ENCODE peak calls at places on chromosomes 11 and 22, in seven cellular contexts. V, U, W, F, I, A and G are unnamed samples.

GRCh38 chr11:33000181-33000580 is 15.5 kb upstream of the DEPDC7 start:
- DNase-seq in F (no peak), I (no peak), A (peak), W (no peak), U (no peak), V (peak), G (peak)

GRCh38 chr11:9231848-9232177 is 33.3 kb downstream of the DENND5A start:
- DNase-seq in I (no peak), F (no peak), A (no peak), U (no peak), W (no peak), V (peak), G (peak)

GRCh38 chr22:30408388-30409101 is 11.7 kb downstream of the SEC14L2 start:
- DNase-seq in F (no peak), W (no peak), A (no peak), V (peak), U (no peak), I (no peak), G (peak)

GRCh38 chr11:118658372-118659313 is 20.8 kb downstream of the TREH start:
- DNase-seq in A (no peak), V (no peak), W (no peak), I (no peak), U (peak), F (peak), G (peak)

GRCh38 chr22:46797355-46797754 is 34.9 kb downstream of the TBC1D22A start:
- DNase-seq in U (no peak), V (peak), A (peak), W (no peak), F (peak), I (no peak), G (peak)

GRCh38 chr11:118216621-118217526 is 7.9 kb downstream of the JAML start:
- DNase-seq in V (no peak), I (no peak), A (no peak), F (no peak), W (no peak), U (no peak), G (no peak)

GRCh38 chr22:40628354-40629042 is 8.0 kb downstream of the MRTFA start:
- DNase-seq in F (no peak), W (no peak), I (no peak), U (no peak), A (no peak), V (peak), G (peak)

GRCh38 chr11:2655834-2656622 is 43.8 kb downstream of the KCNQ1OT1 start:
- DNase-seq in F (peak), W (no peak), V (peak), A (no peak), I (no peak), U (no peak), G (peak)

GRCh38 chr11:66106786-66107599 is 36.9 kb downstream of the PACS1 start:
- DNase-seq in U (no peak), W (no peak), A (peak), V (no peak), F (peak), I (no peak), G (no peak)

GRCh38 chr11:7220636-7221035 is 31.1 kb upstream of the SYT9 start:
- DNase-seq in I (no peak), A (no peak), U (no peak), F (no peak), V (no peak), W (no peak), G (no peak)

GRCh38 chr11:15289718-15290117 is 175.0 kb downstream of the INSC start:
- DNase-seq in V (no peak), U (no peak), F (no peak), A (no peak), I (no peak), W (no peak), G (no peak)

GRCh38 chr11:122126024-122126678 is 10.1 kb upstream of the BLID start:
- DNase-seq in F (no peak), A (no peak), W (no peak), I (no peak), V (no peak), U (no peak), G (no peak)

GRCh38 chr11:118876261-118876660 is 7.4 kb upstream of the CXCR5 start:
- DNase-seq in W (no peak), V (no peak), A (no peak), F (no peak), U (no peak), I (no peak), G (no peak)

GRCh38 chr11:131658952-131659351 is 288.5 kb downstream of the NTM start:
- DNase-seq in A (no peak), F (no peak), U (no peak), W (no peak), I (no peak), V (no peak), G (no peak)

GRCh38 chr11:662689-663274 is 25.7 kb downstream of the DRD4 start:
- DNase-seq in A (peak), F (peak), V (peak), I (peak), U (peak), W (no peak), G (peak)

GRCh38 chr11:95322546-95322945 is 91.5 kb upstream of the SESN3 start:
- DNase-seq in W (no peak), A (no peak), I (no peak), F (no peak), V (peak), U (no peak), G (no peak)

GRCh38 chr11:116473790-116474346 is 298.9 kb downstream of the BUD13 start:
- DNase-seq in I (no peak), A (no peak), F (no peak), V (no peak), U (peak), W (no peak), G (no peak)

GRCh38 chr11:128213461-128213860 is 373.9 kb downstream of the ETS1 start:
- DNase-seq in A (no peak), W (no peak), V (no peak), F (no peak), U (no peak), I (no peak), G (no peak)

GRCh38 chr22:23182289-23183106 is 2.2 kb downstream of the BCR start:
- DNase-seq in V (peak), W (no peak), A (peak), F (peak), I (no peak), U (no peak), G (peak)

GRCh38 chr22:30265851-30266444 is 703 bp downstream of the OSM start:
- DNase-seq in I (no peak), A (no peak), V (no peak), F (no peak), W (no peak), U (no peak), G (no peak)

GRCh38 chr11:84905411-84905810 is 721.7 kb downstream of the DLG2 start:
- DNase-seq in I (no peak), A (no peak), F (no peak), W (no peak), V (peak), U (no peak), G (no peak)

GRCh38 chr11:18748766-18749375 is 22.9 kb upstream of the IGSF22 start:
- DNase-seq in F (no peak), I (no peak), W (no peak), A (no peak), V (peak), U (no peak), G (peak)

GRCh38 chr11:123690490-123690889 is 36.1 kb upstream of the SCN3B start:
- DNase-seq in A (peak), I (no peak), V (peak), F (peak), U (no peak), W (no peak), G (no peak)

GRCh38 chr11:504053-504993 is 2.7 kb downstream of the RNH1 start:
- DNase-seq in W (no peak), V (no peak), U (no peak), F (no peak), I (no peak), A (no peak), G (no peak)

GRCh38 chr22:19859861-19860510 is 5.3 kb upstream of the GNB1L start:
- DNase-seq in F (no peak), U (no peak), A (no peak), I (no peak), V (no peak), W (no peak), G (no peak)

GRCh38 chr22:50074551-50075042 is 10.6 kb downstream of the MLC1 start:
- DNase-seq in F (peak), V (no peak), W (no peak), U (peak), A (no peak), I (no peak), G (no peak)

GRCh38 chr22:44816141-44816540 is 63.8 kb downstream of the ARHGAP8 start:
- DNase-seq in V (no peak), A (no peak), U (no peak), I (no peak), F (no peak), W (no peak), G (no peak)

GRCh38 chr11:23540101-23540561 is 679.9 kb upstream of the CCDC179 start:
- DNase-seq in V (peak), U (peak), I (peak), W (peak), F (peak), A (peak), G (peak)

GRCh38 chr22:48897959-48898358 is 929.7 kb downstream of the BRD1 start:
- DNase-seq in U (peak), A (no peak), V (no peak), I (no peak), F (no peak), W (no peak), G (no peak)

GRCh38 chr22:20400606-20401375 is 6.8 kb downstream of the ZNF74 start:
- DNase-seq in I (no peak), W (no peak), F (no peak), A (no peak), U (no peak), V (no peak), G (no peak)

GRCh38 chr22:45170001-45170466 is 6.3 kb downstream of the NUP50 start:
- DNase-seq in A (peak), F (peak), I (no peak), W (no peak), V (peak), U (no peak), G (no peak)

GRCh38 chr11:101583180-101584128 is at the start of gene TRPC6:
- DNase-seq in V (peak), W (no peak), I (peak), U (peak), F (peak), A (peak), G (peak)

GRCh38 chr11:356610-357009 is 12.7 kb upstream of the B4GALNT4 start:
- DNase-seq in I (no peak), A (no peak), U (no peak), V (no peak), W (no peak), F (no peak), G (no peak)

GRCh38 chr22:25051983-25052710 is 99.6 kb downstream of the KIAA1671 start:
- DNase-seq in V (no peak), F (no peak), U (no peak), A (no peak), W (no peak), I (no peak), G (no peak)

GRCh38 chr22:30344447-30345200 is 12.1 kb downstream of the SF3A1 start:
- DNase-seq in V (no peak), W (no peak), F (no peak), A (no peak), U (no peak), I (no peak), G (no peak)

GRCh38 chr11:65226103-65226442 is 35.7 kb upstream of the POLA2 start:
- DNase-seq in V (no peak), A (no peak), U (no peak), F (no peak), I (no peak), W (no peak), G (no peak)

GRCh38 chr11:95324826-95325225 is 93.8 kb upstream of the SESN3 start:
- DNase-seq in V (no peak), U (no peak), I (no peak), W (no peak), F (no peak), A (no peak), G (no peak)

GRCh38 chr11:337711-338110 is 17.1 kb upstream of the IFITM3 start:
- DNase-seq in U (no peak), A (no peak), I (no peak), F (no peak), V (no peak), W (no peak), G (no peak)

GRCh38 chr11:46444305-46444704 is 52.7 kb upstream of the CHRM4 start:
- DNase-seq in U (no peak), W (no peak), F (no peak), V (peak), I (no peak), A (no peak), G (no peak)

DNA sequence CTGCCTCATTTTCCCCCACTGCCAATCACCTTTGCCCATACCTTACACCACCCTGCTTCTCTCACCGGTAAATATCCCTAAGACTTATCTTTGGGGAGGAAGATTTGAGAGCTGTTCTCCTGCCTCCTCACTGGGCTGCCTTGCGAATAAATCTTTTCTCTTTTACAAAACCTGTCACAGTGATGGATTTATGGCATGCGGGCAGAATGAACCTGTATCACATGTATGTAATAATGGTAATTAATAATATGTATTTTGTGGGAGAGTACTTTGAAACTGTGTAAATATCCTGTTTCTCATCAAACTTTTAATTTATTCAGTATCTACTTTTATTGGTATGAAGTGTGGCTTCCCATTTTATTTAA is 3.6 kb upstream of the USP18 start:
- DNase-seq in A (no peak), W (no peak), I (no peak), F (no peak), V (no peak), U (no peak), G (no peak)
- H3K27ac ChIP-seq in A (no peak), W (no peak), I (no peak), F (no peak), V (no peak), U (no peak), G (no peak)

GRCh38 chr11:63907063-63907462 is 9.9 kb downstream of the RCOR2 start:
- DNase-seq in U (no peak), I (no peak), W (no peak), V (no peak), A (no peak), F (no peak), G (no peak)

GRCh38 chr11:63907808-63908530 is 9.0 kb downstream of the RCOR2 start:
- DNase-seq in F (peak), V (no peak), A (no peak), U (peak), I (peak), W (no peak), G (no peak)

GRCh38 chr11:63905179-63905578 is 11.8 kb downstream of the RCOR2 start:
- DNase-seq in A (no peak), I (no peak), V (peak), W (no peak), U (no peak), F (no peak), G (no peak)

GRCh38 chr11:63906087-63906486 is 10.9 kb downstream of the RCOR2 start:
- DNase-seq in W (no peak), U (no peak), A (no peak), V (no peak), F (no peak), I (no peak), G (no peak)

DNA sequence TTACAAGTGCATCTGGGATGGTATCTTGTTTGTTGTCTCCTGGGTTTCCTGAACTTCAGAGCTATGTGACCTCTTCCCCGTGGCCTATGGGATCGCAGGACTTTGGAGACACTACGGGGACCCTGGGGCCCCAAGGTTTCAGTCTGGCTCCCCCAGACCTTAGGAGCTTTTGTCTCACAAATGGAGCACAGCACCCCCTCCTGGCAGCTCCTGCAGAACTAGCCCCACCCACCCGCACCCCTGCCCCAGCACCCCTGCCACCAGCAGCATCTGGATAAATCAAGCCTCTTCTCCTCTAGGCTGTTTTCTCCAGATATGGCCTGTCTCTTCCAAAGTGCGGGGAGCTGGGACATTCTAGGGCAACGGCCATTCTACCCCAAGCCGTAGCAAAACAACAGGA is 10.4 kb downstream of the RCOR2 start:
- DNase-seq in W (no peak), A (no peak), F (peak), U (no peak), I (peak), V (peak), G (no peak)
- H2BK120ac ChIP-seq in W (no peak), A (no peak), F (no peak), U (no peak), I (no peak), V (no peak), G (no peak)

GRCh38 chr22:41862160-41862529 is 29.2 kb downstream of the SREBF2 start:
- DNase-seq in U (no peak), V (peak), W (no peak), I (no peak), F (no peak), A (no peak), G (no peak)
- H3K9ac ChIP-seq in U (no peak), V (no peak), W (no peak), I (no peak), F (no peak), A (no peak), G (peak)

GRCh38 chr22:29080061-29080975 is 7.5 kb downstream of the KREMEN1 start:
- DNase-seq in W (no peak), U (no peak), F (no peak), V (no peak), I (no peak), A (peak), G (peak)

GRCh38 chr22:29079218-29079901 is 6.5 kb downstream of the KREMEN1 start:
- DNase-seq in I (no peak), F (no peak), U (no peak), W (no peak), A (no peak), V (no peak), G (no peak)

GRCh38 chr22:29082826-29083545 is 10.2 kb downstream of the KREMEN1 start:
- DNase-seq in A (no peak), W (no peak), F (no peak), U (no peak), I (no peak), V (no peak), G (no peak)

GRCh38 chr22:29083576-29084566 is 11.0 kb downstream of the KREMEN1 start:
- DNase-seq in F (peak), W (no peak), U (no peak), V (peak), A (no peak), I (no peak), G (peak)

GRCh38 chr22:29081499-29082236 is 8.8 kb downstream of the KREMEN1 start:
- DNase-seq in W (no peak), U (no peak), I (no peak), V (no peak), A (no peak), F (no peak), G (no peak)
- H3K27ac ChIP-seq in W (no peak), U (no peak), I (no peak), V (no peak), A (no peak), F (no peak), G (no peak)

GRCh38 chr11:22415481-22415880 is 77.3 kb downstream of the SLC17A6 start:
- DNase-seq in W (no peak), U (no peak), A (peak), I (no peak), V (no peak), F (no peak), G (no peak)
- H2BK120ac ChIP-seq in W (no peak), U (no peak), A (no peak), I (no peak), V (no peak), F (no peak), G (no peak)

DNA sequence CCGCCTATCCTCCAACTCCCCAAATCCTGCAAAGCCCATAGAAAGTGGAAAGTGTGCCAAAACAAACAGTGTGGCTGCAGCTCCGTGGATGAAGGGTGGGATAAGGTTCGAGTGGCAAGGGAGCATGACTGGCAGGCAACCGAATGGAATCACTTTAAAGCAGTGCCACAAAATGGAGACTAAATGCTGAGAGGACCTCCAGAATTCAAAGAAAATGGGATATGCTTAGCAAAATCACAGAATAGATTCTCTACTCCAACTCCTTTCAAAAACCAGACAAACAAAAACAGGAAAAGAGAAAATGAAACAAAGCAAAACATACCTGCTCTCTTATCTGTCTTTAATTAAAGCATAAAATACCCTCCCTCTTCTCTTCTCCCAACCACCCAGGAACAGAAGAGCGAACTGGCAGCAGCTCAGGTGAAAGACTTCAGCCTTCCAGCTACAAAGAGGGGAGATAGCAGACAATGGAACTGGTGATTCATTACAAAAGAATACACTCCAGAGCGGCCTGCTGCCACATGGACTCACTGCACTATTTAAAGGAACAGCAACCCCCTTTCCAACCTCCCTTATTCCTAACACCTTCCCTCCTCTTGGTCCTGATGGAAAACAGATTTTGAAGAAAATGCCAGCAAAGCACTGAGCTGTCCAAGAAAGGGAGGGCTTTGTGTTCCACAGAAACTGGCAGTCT is 118.5 kb downstream of the APOL5 start:
- DNase-seq in F (peak), I (no peak), V (peak), U (peak), W (peak), A (peak), G (peak)
- H3K9ac ChIP-seq in F (peak), I (peak), V (peak), U (peak), W (peak), A (peak), G (peak)

DNA sequence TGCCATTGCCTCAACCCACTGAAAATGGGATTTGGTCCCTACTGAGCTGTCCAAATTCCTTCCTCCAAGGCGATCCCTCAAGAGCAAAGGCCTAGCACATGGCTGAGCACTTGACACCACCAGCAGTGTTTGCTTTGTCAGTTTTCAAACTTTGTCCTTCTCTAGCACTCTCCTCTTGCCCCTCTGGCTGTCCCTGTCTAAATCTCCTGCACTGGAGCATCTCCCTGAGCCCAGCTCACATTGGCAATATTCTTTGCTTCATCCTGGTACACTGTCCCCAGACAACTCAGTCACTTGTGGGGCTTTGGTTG is 66.6 kb upstream of the FTH1 start:
- DNase-seq in I (no peak), A (no peak), F (no peak), U (no peak), V (no peak), W (no peak), G (no peak)
- H3K27ac ChIP-seq in I (no peak), A (no peak), F (no peak), U (no peak), V (no peak), W (no peak), G (no peak)

GRCh38 chr11:134216816-134217215 is 7.0 kb downstream of the NCAPD3 start:
- DNase-seq in I (no peak), W (no peak), F (no peak), A (no peak), U (no peak), V (no peak), G (no peak)
- H2BK120ac ChIP-seq in I (no peak), W (no peak), F (no peak), A (no peak), U (no peak), V (no peak), G (no peak)